ENCODE peak calls at places on chromosomes 4 and X, in six cellular contexts. P is adipocyte, M is mammary epithelial cell, K is fibroblast of lung, Y is Karpas-422, T is endothelial cell of umbilical vein. W is an unnamed sample. For H3K4me1, the result is how much of the 10 kb centered on the place peaks cover.

GRCh38 chr4:48704091-48704802 is 75.8 kb downstream of the FRYL start:
- DNase-seq in P (no peak), M (no peak), K (no peak), Y (no peak), T (no peak), W (no peak)

GRCh38 chr4:52873861-52874343 is 11.8 kb downstream of the RASL11B start:
- DNase-seq in P (no peak), M (no peak), K (peak), Y (no peak), T (no peak), W (no peak)

GRCh38 chrX:128928636-128929035 is 594.7 kb downstream of the SMARCA1 start:
- DNase-seq in P (no peak), M (no peak), K (peak), Y (no peak), T (no peak), W (no peak)

GRCh38 chr4:6198278-6198677 is 2.1 kb downstream of the JAKMIP1 start:
- DNase-seq in P (no peak), M (no peak), K (no peak), Y (no peak), T (no peak), W (no peak)

GRCh38 chr4:24322986-24323385 is 261.4 kb downstream of the DHX15 start:
- DNase-seq in P (no peak), M (no peak), K (peak), Y (no peak), T (no peak), W (no peak)

GRCh38 chrX:120446503-120446902 is 22.6 kb downstream of the LAMP2 start:
- DNase-seq in P (peak), M (peak), K (peak), Y (peak), T (peak), W (no peak)

GRCh38 chr4:103449285-103449684 is 251.1 kb upstream of the CENPE start:
- DNase-seq in P (no peak), M (no peak), K (no peak), Y (no peak), T (no peak), W (no peak)

GRCh38 chr4:145679991-145680455 is at the start of gene C4orf51:
- DNase-seq in P (peak), M (peak), K (peak), Y (no peak), T (peak), W (no peak)

GRCh38 chr4:103429283-103429682 is 231.1 kb upstream of the CENPE start:
- DNase-seq in P (no peak), M (no peak), K (no peak), Y (peak), T (no peak), W (no peak)

GRCh38 chr4:1029957-1030520 is 18.6 kb downstream of the FGFRL1 start:
- DNase-seq in P (no peak), M (no peak), K (no peak), Y (no peak), T (no peak), W (no peak)

GRCh38 chr4:1608196-1608820 is 75.8 kb downstream of the FAM53A start:
- DNase-seq in P (no peak), M (no peak), K (no peak), Y (no peak), T (no peak), W (no peak)

GRCh38 chr4:15898902-15899301 is 39.6 kb downstream of the FGFBP1 start:
- DNase-seq in P (no peak), M (peak), K (peak), Y (no peak), T (no peak), W (no peak)

GRCh38 chrX:109793191-109793590 is 60.1 kb upstream of the ACSL4 start:
- DNase-seq in P (no peak), M (peak), K (peak), Y (no peak), T (no peak), W (peak)

GRCh38 chr4:40316333-40316781 is 18.8 kb upstream of the CHRNA9 start:
- DNase-seq in P (peak), M (peak), K (peak), Y (peak), T (peak), W (peak)

GRCh38 chrX:151085207-151085606 is 91.2 kb upstream of the GPR50 start:
- DNase-seq in P (no peak), M (no peak), K (no peak), Y (no peak), T (no peak), W (no peak)

GRCh38 chrX:33106737-33107136 is 104.6 kb downstream of the DMD start:
- DNase-seq in P (no peak), M (no peak), K (no peak), Y (no peak), T (no peak), W (no peak)

GRCh38 chr4:132001542-132001941 is 1147.6 kb upstream of the PCDH10 start:
- DNase-seq in P (peak), M (peak), K (peak), Y (no peak), T (no peak), W (peak)

GRCh38 chr4:40247350-40247749 is 50.5 kb downstream of the RHOH start:
- DNase-seq in P (no peak), M (no peak), K (no peak), Y (no peak), T (no peak), W (no peak)

GRCh38 chr4:57077550-57078311 is 32.5 kb downstream of the IGFBP7 start:
- DNase-seq in P (peak), M (peak), K (peak), Y (no peak), T (peak), W (peak)

GRCh38 chr4:81652069-81652478 is 180.4 kb upstream of the RASGEF1B start:
- DNase-seq in P (no peak), M (no peak), K (no peak), Y (no peak), T (no peak), W (no peak)

GRCh38 chrX:80216086-80216485 is 201.5 kb downstream of the TBX22 start:
- DNase-seq in P (no peak), M (peak), K (no peak), Y (no peak), T (no peak), W (peak)

GRCh38 chr4:172830295-172830764 is 338.3 kb upstream of the GALNT7 start:
- DNase-seq in P (peak), M (no peak), K (no peak), Y (peak), T (peak), W (no peak)

GRCh38 chr4:7186516-7187296 is 5.6 kb upstream of the SORCS2 start:
- DNase-seq in P (no peak), M (no peak), K (no peak), Y (no peak), T (no peak), W (no peak)

GRCh38 chrX:149487292-149487691 is 17.8 kb downstream of the IDS start:
- DNase-seq in P (no peak), M (peak), K (no peak), Y (peak), T (no peak), W (no peak)

GRCh38 chrX:355329-356050 is 31.2 kb downstream of the PPP2R3B start:
- DNase-seq in P (no peak), M (no peak), K (no peak), Y (no peak), T (no peak), W (no peak)

GRCh38 chrX:130575831-130576404 is 174.1 kb downstream of the RBMX2 start:
- DNase-seq in P (peak), M (peak), K (peak), Y (peak), T (peak), W (no peak)

GRCh38 chr4:127788517-127788916 is 6.4 kb downstream of the HSPA4L start:
- DNase-seq in P (peak), M (peak), K (no peak), Y (peak), T (no peak), W (no peak)

GRCh38 chrX:141468940-141469339 is 115.6 kb downstream of the SPANXA1 start:
- DNase-seq in P (peak), M (peak), K (peak), Y (no peak), T (peak), W (no peak)

GRCh38 chrX:2846992-2847391 is 18.3 kb downstream of the GYG2 start:
- DNase-seq in P (no peak), M (no peak), K (no peak), Y (no peak), T (no peak), W (no peak)

GRCh38 chr4:10348241-10348640 is 109.0 kb downstream of the ZNF518B start:
- DNase-seq in P (no peak), M (no peak), K (no peak), Y (no peak), T (no peak), W (no peak)

GRCh38 chrX:68175569-68175968 is 257.7 kb downstream of the OPHN1 start:
- DNase-seq in P (peak), M (peak), K (peak), Y (no peak), T (no peak), W (no peak)

GRCh38 chr4:149409186-149410056 is 406.2 kb downstream of the IQCM start:
- DNase-seq in P (peak), M (peak), K (peak), Y (no peak), T (no peak), W (peak)

GRCh38 chrX:47514553-47515235 is 31.7 kb upstream of the ZNF41 start:
- DNase-seq in P (no peak), M (peak), K (peak), Y (no peak), T (no peak), W (no peak)

GRCh38 chr4:15855804-15856475 is 77.8 kb downstream of the CD38 start:
- DNase-seq in P (no peak), M (no peak), K (no peak), Y (no peak), T (no peak), W (no peak)

GRCh38 chrX:143634701-143635442 is 1.0 kb downstream of the SLITRK4 start:
- DNase-seq in P (no peak), M (no peak), K (no peak), Y (no peak), T (no peak), W (no peak)

GRCh38 chr4:54556081-54556480 is 101.7 kb upstream of the KIT start:
- DNase-seq in P (no peak), M (no peak), K (no peak), Y (no peak), T (no peak), W (no peak)

GRCh38 chrX:40521868-40522450 is 58.8 kb upstream of the ATP6AP2 start:
- DNase-seq in P (no peak), M (no peak), K (no peak), Y (no peak), T (no peak), W (no peak)

GRCh38 chr4:5984843-5985242 is 33.4 kb downstream of the C4orf50 start:
- DNase-seq in P (no peak), M (no peak), K (no peak), Y (no peak), T (no peak), W (no peak)

GRCh38 chr4:825063-825968 is 613 bp downstream of the CPLX1 start:
- DNase-seq in P (peak), M (no peak), K (peak), Y (no peak), T (no peak), W (no peak)

GRCh38 chrX:94454606-94455005 is 780.6 kb downstream of the FAM133A start:
- DNase-seq in P (no peak), M (no peak), K (no peak), Y (no peak), T (no peak), W (no peak)

GRCh38 chrX:94455782-94456181 is 781.8 kb downstream of the FAM133A start:
- DNase-seq in P (no peak), M (no peak), K (no peak), Y (no peak), T (no peak), W (no peak)

DNA sequence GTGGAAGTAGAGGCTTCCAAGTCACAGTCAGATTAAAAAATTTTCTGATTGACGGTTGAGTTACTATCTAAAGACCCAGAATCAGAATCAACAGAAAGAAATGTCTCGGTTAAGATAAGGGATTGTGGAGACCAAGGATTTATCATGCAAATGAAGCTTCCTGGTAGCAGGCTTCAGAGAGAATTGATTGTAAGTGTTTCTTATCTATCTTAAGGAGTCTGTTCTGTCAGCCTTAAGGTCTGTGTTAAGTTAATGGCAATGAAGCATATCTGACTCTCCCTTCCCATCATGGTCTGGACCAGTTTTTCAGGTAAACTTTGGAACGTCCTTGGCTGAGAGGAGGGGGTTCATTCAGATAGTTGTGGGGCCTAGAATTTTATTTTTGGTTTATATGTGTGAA is 780.2 kb downstream of the FAM133A start:
- DNase-seq in P (no peak), M (no peak), K (no peak), Y (no peak), T (no peak), W (no peak)
- H3K9ac ChIP-seq in P (no peak), M (no peak), K (no peak), Y (no peak), T (no peak), W (no peak)

DNA sequence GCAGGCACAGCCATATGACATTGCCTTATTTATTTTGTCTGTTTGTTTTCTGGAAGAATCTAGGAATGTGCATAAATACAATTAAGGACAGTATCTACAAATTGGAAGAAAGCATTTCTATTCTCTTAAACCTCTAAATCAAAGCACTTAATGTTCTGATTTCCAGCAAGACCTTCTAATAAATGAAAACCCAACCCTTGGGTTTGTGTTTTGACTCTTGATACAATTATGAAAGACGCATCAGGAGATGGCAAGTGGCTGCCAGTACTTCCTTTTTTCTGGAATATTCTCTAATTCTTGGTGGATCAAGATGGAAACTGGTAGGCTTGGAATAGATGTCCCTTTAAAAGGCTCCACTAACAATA is 428 bp upstream of the CPE start:
- DNase-seq in P (no peak), M (no peak), K (no peak), Y (no peak), T (no peak), W (no peak)
- H3K4me3 ChIP-seq in P (peak), M (peak), K (peak), Y (no peak), T (peak), W (peak)

DNA sequence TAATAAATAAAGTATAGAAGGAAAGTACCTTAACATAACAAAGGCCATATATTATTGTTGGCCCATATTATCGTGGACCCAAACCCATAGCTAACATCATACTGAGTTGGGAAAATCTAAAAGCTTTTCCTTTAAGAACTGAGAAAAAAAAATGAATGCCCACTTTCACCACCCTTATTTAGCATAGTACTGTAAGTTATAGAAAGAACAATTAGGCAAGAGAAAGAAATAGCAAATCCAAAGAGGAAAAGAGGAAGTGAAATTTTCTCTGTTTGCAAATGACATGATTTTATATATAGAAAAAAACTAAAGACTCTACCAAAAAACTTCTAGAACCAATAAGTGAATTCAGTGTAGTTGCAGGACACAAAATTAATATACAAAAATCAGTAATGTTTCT is 1854.6 kb downstream of the PCDH7 start:
- DNase-seq in P (no peak), M (no peak), K (no peak), Y (no peak), T (no peak), W (no peak)
- H3K4me1 ChIP-seq in P (under half), M (under half), K (under half), Y (under half), T (under half), W (under half)

GRCh38 chrX:154365997-154366665 is 8.3 kb downstream of the FLNA start:
- DNase-seq in P (no peak), M (no peak), K (no peak), Y (no peak), T (no peak), W (no peak)

GRCh38 chrX:154368630-154369452 is 5.6 kb downstream of the FLNA start:
- DNase-seq in P (peak), M (peak), K (peak), Y (peak), T (peak), W (peak)

GRCh38 chrX:154365052-154365600 is 9.3 kb downstream of the FLNA start:
- DNase-seq in P (no peak), M (no peak), K (no peak), Y (no peak), T (no peak), W (no peak)

GRCh38 chrX:154367474-154368308 is 6.7 kb downstream of the FLNA start:
- DNase-seq in P (no peak), M (no peak), K (no peak), Y (no peak), T (no peak), W (no peak)

GRCh38 chrX:154366666-154367055 is 7.8 kb downstream of the FLNA start:
- DNase-seq in P (no peak), M (no peak), K (no peak), Y (no peak), T (no peak), W (no peak)
- H3K9ac ChIP-seq in P (peak), M (peak), K (no peak), Y (no peak), T (no peak), W (peak)

GRCh38 chr4:176354884-176355283 is 35.1 kb downstream of the SPCS3 start:
- DNase-seq in P (no peak), M (no peak), K (no peak), Y (no peak), T (no peak), W (no peak)

GRCh38 chr4:176360446-176360845 is 40.7 kb downstream of the SPCS3 start:
- DNase-seq in P (peak), M (peak), K (no peak), Y (no peak), T (no peak), W (no peak)

GRCh38 chr4:176359590-176359989 is 39.8 kb downstream of the SPCS3 start:
- DNase-seq in P (peak), M (no peak), K (peak), Y (no peak), T (no peak), W (no peak)

GRCh38 chr4:176358083-176358469 is 38.3 kb downstream of the SPCS3 start:
- DNase-seq in P (no peak), M (no peak), K (no peak), Y (no peak), T (no peak), W (no peak)

GRCh38 chr4:176357359-176358082 is 37.8 kb downstream of the SPCS3 start:
- DNase-seq in P (no peak), M (no peak), K (no peak), Y (no peak), T (no peak), W (no peak)
- H3K4me3 ChIP-seq in P (no peak), M (no peak), K (no peak), Y (no peak), T (no peak), W (no peak)

GRCh38 chr4:188986271-188986689 is 847.0 kb downstream of the TRIML1 start:
- DNase-seq in P (peak), M (peak), K (peak), Y (no peak), T (no peak), W (no peak)

GRCh38 chr4:188984518-188984917 is 845.3 kb downstream of the TRIML1 start:
- DNase-seq in P (no peak), M (no peak), K (no peak), Y (no peak), T (no peak), W (no peak)

GRCh38 chr4:188989371-188989770 is 850.1 kb downstream of the TRIML1 start:
- DNase-seq in P (no peak), M (peak), K (no peak), Y (no peak), T (no peak), W (no peak)

GRCh38 chr4:188988131-188988530 is 848.9 kb downstream of the TRIML1 start:
- DNase-seq in P (no peak), M (no peak), K (no peak), Y (no peak), T (no peak), W (no peak)

DNA sequence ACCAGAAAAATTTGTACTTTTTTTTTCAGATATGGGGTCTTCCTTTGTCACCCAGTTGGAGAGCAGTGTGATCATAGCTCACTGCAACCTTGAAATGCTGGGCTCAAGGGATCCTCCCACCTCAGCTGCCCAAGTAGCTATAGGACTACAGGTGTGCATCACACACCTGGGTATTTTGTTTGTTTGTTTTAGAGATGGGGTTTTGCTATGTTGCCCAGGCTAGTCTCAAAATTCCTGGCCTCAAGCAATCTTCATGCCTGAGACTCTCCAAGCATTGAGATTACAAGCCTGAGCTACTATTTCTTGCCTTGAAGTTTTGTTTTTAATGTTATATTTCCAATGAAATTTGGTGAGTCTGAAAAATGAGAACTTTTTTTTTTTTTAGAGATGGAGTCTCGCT is 847.8 kb downstream of the TRIML1 start:
- DNase-seq in P (no peak), M (peak), K (no peak), Y (no peak), T (no peak), W (no peak)
- H3K4me1 ChIP-seq in P (under half), M (under half), K (under half), Y (under half), T (under half), W (under half)

GRCh38 chrX:7076245-7076661 is 71.3 kb upstream of the STS start:
- DNase-seq in P (no peak), M (no peak), K (no peak), Y (no peak), T (no peak), W (no peak)

GRCh38 chrX:7073336-7073735 is 74.2 kb upstream of the STS start:
- DNase-seq in P (no peak), M (no peak), K (peak), Y (no peak), T (no peak), W (no peak)

GRCh38 chrX:7074135-7074907 is 73.2 kb upstream of the STS start:
- DNase-seq in P (no peak), M (peak), K (no peak), Y (no peak), T (no peak), W (peak)

GRCh38 chrX:7072856-7073255 is 74.7 kb upstream of the STS start:
- DNase-seq in P (no peak), M (no peak), K (no peak), Y (no peak), T (no peak), W (no peak)

GRCh38 chrX:7074908-7075204 is 72.7 kb upstream of the STS start:
- DNase-seq in P (no peak), M (no peak), K (no peak), Y (no peak), T (no peak), W (no peak)
- H3K9ac ChIP-seq in P (no peak), M (no peak), K (no peak), Y (no peak), T (no peak), W (no peak)